ENCODE peak calls at places on chromosome 17, in nine cellular contexts. A is HCEC 1CT; R is HTR-8/SVneo; J is NCI-H1092; W is stimulated activated CD4-positive, alpha-beta T cell treated with anti-CD3 and anti-CD28 coated beads, Interleukin-4, amount 100 ng/mL, for 1 hour; G is posterior vena cava; X is EL; M is HFFc6; H is thoracic aorta. Q is an unnamed sample.
A peak's percentile ranks its signal among the peaks of the same experiment; 100 is the strongest.

GRCh38 chr17:81651692-81652091 is 4.7 kb downstream of the PDE6G start:
- DNase-seq in A (peak; percentile 91), R (peak; percentile 91), J (no peak), W (no peak), G (no peak), X (peak; percentile 96), M (peak; percentile 84), H (no peak), Q (no peak)

GRCh38 chr17:47316316-47316715 is 7.4 kb upstream of the EFCAB13 start:
- DNase-seq in A (peak; percentile 77), R (no peak), J (no peak), W (no peak), G (no peak), X (peak; percentile 56), M (peak; percentile 19), H (no peak), Q (no peak)

GRCh38 chr17:48283907-48284306 is 146.1 kb downstream of the SKAP1 start:
- DNase-seq in A (no peak), R (no peak), J (no peak), W (no peak), G (no peak), X (no peak), M (no peak), H (no peak), Q (no peak)

GRCh38 chr17:22484826-22485225 is 792.5 kb downstream of the KCNJ18 start:
- DNase-seq in A (no peak), R (no peak), J (no peak), W (no peak), G (no peak), X (no peak), M (no peak), H (no peak), Q (no peak)

GRCh38 chr17:30550512-30551273 is 73.5 kb downstream of the GOSR1 start:
- DNase-seq in A (no peak), R (peak; percentile 40), J (no peak), W (no peak), G (no peak), X (peak; percentile 67), M (peak; percentile 45), H (no peak), Q (no peak)

GRCh38 chr17:40539711-40540411 is 25.4 kb downstream of the CCR7 start:
- DNase-seq in A (no peak), R (no peak), J (no peak), W (no peak), G (peak; percentile 78), X (no peak), M (no peak), H (no peak), Q (no peak)

GRCh38 chr17:68198931-68199836 is 48.7 kb upstream of the AMZ2 start:
- DNase-seq in A (no peak), R (no peak), J (no peak), W (peak; percentile 51), G (no peak), X (no peak), M (no peak), H (no peak), Q (peak; percentile 31)

GRCh38 chr17:66330646-66331037 is 28.2 kb downstream of the PRKCA start:
- DNase-seq in A (no peak), R (no peak), J (no peak), W (no peak), G (no peak), X (no peak), M (no peak), H (no peak), Q (no peak)

GRCh38 chr17:11899494-11899893 is 97.8 kb downstream of the ZNF18 start:
- DNase-seq in A (peak; percentile 34), R (no peak), J (no peak), W (no peak), G (no peak), X (no peak), M (no peak), H (no peak), Q (no peak)

GRCh38 chr17:78575340-78575739 is 1.9 kb downstream of the DNAH17 start:
- DNase-seq in A (no peak), R (no peak), J (no peak), W (no peak), G (no peak), X (no peak), M (no peak), H (no peak), Q (no peak)

GRCh38 chr17:40542562-40543411 is 22.5 kb downstream of the CCR7 start:
- DNase-seq in A (peak; percentile 55), R (peak; percentile 79), J (no peak), W (peak; percentile 43), G (peak; percentile 96), X (peak; percentile 89), M (peak; percentile 93), H (no peak), Q (no peak)

GRCh38 chr17:18008496-18009268 is 30.3 kb downstream of the ATPAF2 start:
- DNase-seq in A (peak; percentile 84), R (peak; percentile 53), J (no peak), W (no peak), G (no peak), X (peak; percentile 91), M (peak; percentile 90), H (no peak), Q (no peak)